ENCODE peak calls at places on chromosomes 1 and 21, in four cellular contexts. R, J, F and O are unnamed samples.

GRCh38 chr1:109632671-109633346 is 13.2 kb downstream of the AMPD2 start:
- DNase-seq in R (no peak), J (no peak), F (no peak), O (no peak)

GRCh38 chr21:33899199-33899598 is 16.4 kb downstream of the ATP5PO start:
- DNase-seq in R (no peak), J (peak), F (no peak), O (no peak)

GRCh38 chr1:244067893-244068292 is 16.8 kb downstream of the ZBTB18 start:
- DNase-seq in R (no peak), J (peak), F (no peak), O (no peak)

GRCh38 chr1:7384121-7384520 is 387.0 kb upstream of the VAMP3 start:
- DNase-seq in R (no peak), J (no peak), F (no peak), O (no peak)

GRCh38 chr1:47839460-47839760 is 157.8 kb downstream of the TRABD2B start:
- DNase-seq in R (no peak), J (no peak), F (no peak), O (no peak)

GRCh38 chr1:162906485-162906884 is 45.5 kb upstream of the CCDC190 start:
- DNase-seq in R (no peak), J (no peak), F (no peak), O (no peak)

GRCh38 chr21:39379986-39380891 is 31.4 kb upstream of the HMGN1 start:
- DNase-seq in R (peak), J (peak), F (peak), O (peak)

GRCh38 chr1:158098256-158098655 is 82.4 kb upstream of the CD1D start:
- DNase-seq in R (no peak), J (no peak), F (no peak), O (no peak)

GRCh38 chr1:151858030-151858746 is 4.7 kb upstream of the THEM5 start:
- DNase-seq in R (no peak), J (peak), F (no peak), O (no peak)

GRCh38 chr1:164440222-164440621 is 118.8 kb upstream of the PBX1 start:
- DNase-seq in R (no peak), J (peak), F (peak), O (no peak)

DNA sequence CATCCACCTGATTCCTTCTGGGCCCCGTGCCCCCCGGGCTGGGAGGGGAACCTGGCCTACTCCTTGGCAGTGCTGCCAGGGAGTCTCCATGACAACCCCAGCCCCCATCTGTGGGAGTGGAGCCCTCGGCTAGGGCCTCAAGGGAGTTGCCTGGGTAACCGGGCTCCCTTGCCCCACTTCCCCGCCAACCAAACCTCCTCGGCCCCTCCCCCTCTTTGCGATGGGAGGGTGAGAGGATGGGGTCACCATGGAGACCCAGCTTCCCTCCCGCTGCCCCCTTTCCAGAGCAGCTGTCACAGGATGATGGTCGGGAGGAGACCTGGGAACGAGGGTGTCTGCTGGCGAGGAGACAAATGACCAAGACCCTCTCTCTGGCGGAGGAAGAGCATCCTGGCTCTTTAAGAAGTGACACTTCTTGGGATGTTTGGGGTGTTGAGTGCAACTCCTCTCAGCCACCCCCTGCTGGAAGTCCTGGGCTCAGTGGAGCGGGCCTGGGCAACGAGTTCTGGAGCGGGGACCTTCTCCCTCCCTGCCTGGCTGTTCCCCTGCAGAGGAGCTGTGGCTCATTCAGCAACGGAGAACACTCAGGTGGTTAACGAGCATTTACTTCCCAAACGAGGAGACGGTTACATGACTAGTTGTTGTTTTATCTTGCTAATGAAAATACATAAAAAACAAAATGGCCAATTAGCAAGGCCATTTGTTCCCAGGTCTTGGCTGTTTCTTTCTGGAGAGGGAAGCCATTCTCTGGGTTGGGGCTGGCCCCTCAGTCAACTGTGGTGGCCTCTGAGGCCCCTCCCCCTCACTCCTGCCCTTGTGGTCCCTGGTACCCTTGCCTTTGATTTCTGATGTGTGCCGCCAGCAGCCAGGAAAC is 82.8 kb downstream of the UBIAD1 start:
- DNase-seq in R (no peak), J (no peak), F (peak), O (no peak)
- TF ChIP-seq CTCF in R (no peak), J (no peak), F (no peak), O (no peak)

GRCh38 chr1:2104621-2105427 is 54.6 kb downstream of the PRKCZ start:
- DNase-seq in R (no peak), J (no peak), F (peak), O (no peak)
- TF ChIP-seq CTCF in R (no peak), J (no peak), F (peak), O (no peak)

GRCh38 chr1:70315782-70316181 is 38.7 kb downstream of the ANKRD13C start:
- DNase-seq in R (no peak), J (no peak), F (no peak), O (no peak)

GRCh38 chr1:70311369-70311768 is 43.2 kb downstream of the ANKRD13C start:
- DNase-seq in R (no peak), J (no peak), F (no peak), O (no peak)

GRCh38 chr1:70317087-70317486 is 37.4 kb downstream of the ANKRD13C start:
- DNase-seq in R (no peak), J (no peak), F (no peak), O (no peak)

GRCh38 chr1:70318191-70318590 is 36.3 kb downstream of the ANKRD13C start:
- DNase-seq in R (no peak), J (no peak), F (no peak), O (no peak)

GRCh38 chr1:70314706-70315304 is 39.7 kb downstream of the ANKRD13C start:
- DNase-seq in R (no peak), J (no peak), F (no peak), O (no peak)
- TF ChIP-seq CTCF in R (no peak), J (no peak), F (no peak), O (no peak)

GRCh38 chr1:11058595-11059165 is 1.1 kb downstream of the SRM start:
- DNase-seq in R (peak), J (no peak), F (no peak), O (no peak)

GRCh38 chr1:11058026-11058425 is 1.8 kb downstream of the SRM start:
- DNase-seq in R (no peak), J (no peak), F (no peak), O (no peak)

GRCh38 chr1:11061652-11062365 is 2.0 kb upstream of the SRM start:
- DNase-seq in R (peak), J (no peak), F (no peak), O (no peak)

GRCh38 chr1:11059166-11059989 is 440 bp downstream of the SRM start:
- DNase-seq in R (peak), J (no peak), F (no peak), O (no peak)

GRCh38 chr1:11059990-11060948 is at the start of gene SRM:
- DNase-seq in R (peak), J (peak), F (peak), O (peak)
- TF ChIP-seq CTCF in R (no peak), J (peak), F (no peak), O (no peak)

GRCh38 chr1:16028237-16029002 is 6.6 kb downstream of the CLCNKA start:
- DNase-seq in R (no peak), J (no peak), F (no peak), O (no peak)
- TF ChIP-seq CTCF in R (no peak), J (no peak), F (no peak), O (no peak)

GRCh38 chr21:43622796-43623195 is 36.5 kb downstream of the HSF2BP start:
- DNase-seq in R (no peak), J (no peak), F (no peak), O (no peak)

GRCh38 chr21:43619344-43619743 is 39.9 kb downstream of the HSF2BP start:
- DNase-seq in R (no peak), J (no peak), F (no peak), O (no peak)

GRCh38 chr21:43623588-43623987 is 35.7 kb downstream of the HSF2BP start:
- DNase-seq in R (no peak), J (no peak), F (no peak), O (no peak)

GRCh38 chr21:43618940-43619339 is 40.3 kb downstream of the HSF2BP start:
- DNase-seq in R (no peak), J (no peak), F (no peak), O (no peak)

GRCh38 chr21:43619856-43620255 is 39.4 kb downstream of the HSF2BP start:
- DNase-seq in R (peak), J (peak), F (no peak), O (no peak)
- TF ChIP-seq CTCF in R (peak), J (peak), F (no peak), O (no peak)

GRCh38 chr1:27321813-27322568 is at the start of gene TMEM222:
- DNase-seq in R (peak), J (peak), F (peak), O (peak)
- TF ChIP-seq CTCF in R (no peak), J (no peak), F (no peak), O (no peak)

DNA sequence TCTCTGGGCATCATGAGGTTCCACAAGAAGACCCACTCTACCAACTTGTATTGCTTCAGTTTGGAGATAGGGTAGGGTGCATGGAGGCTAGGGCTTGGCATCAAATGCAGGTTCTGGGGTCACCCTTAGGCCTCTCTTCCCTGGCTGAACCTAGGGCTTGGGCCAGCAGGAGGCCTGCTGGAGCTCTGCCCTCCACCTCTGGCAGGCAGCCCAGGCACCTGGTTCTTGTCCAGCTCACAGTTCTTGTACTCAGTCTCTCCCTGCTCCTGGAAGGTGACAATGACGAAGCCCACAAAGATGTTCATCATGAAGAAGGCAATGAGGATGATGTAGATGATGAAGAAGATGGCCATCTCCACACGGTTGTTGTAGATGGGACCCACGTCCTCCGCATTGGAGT is 37.5 kb upstream of the KIF21B start:
- DNase-seq in R (no peak), J (no peak), F (no peak), O (no peak)
- TF ChIP-seq CTCF in R (no peak), J (no peak), F (no peak), O (no peak)